ENCODE peak calls at places on chromosomes 6 and 20, in five cellular contexts. R, K, S, O and T are unnamed samples.

GRCh38 chr20:23203951-23204730 is 118.0 kb upstream of the CD93 start:
- DNase-seq in R (no peak), K (no peak), S (no peak), O (no peak), T (no peak)

GRCh38 chr6:161963181-161963580 is 689.3 kb upstream of the AGPAT4 start:
- DNase-seq in R (no peak), K (no peak), S (no peak), O (no peak), T (no peak)

GRCh38 chr20:51966296-51966971 is 164.1 kb upstream of the SALL4 start:
- DNase-seq in R (peak), K (peak), S (no peak), O (peak), T (peak)

GRCh38 chr20:504632-505075 is 38.9 kb downstream of the CSNK2A1 start:
- DNase-seq in R (no peak), K (peak), S (no peak), O (no peak), T (no peak)

GRCh38 chr6:111552241-111552744 is 53.4 kb downstream of the TRAF3IP2 start:
- DNase-seq in R (no peak), K (no peak), S (no peak), O (no peak), T (peak)

GRCh38 chr6:88220493-88220892 is 54.3 kb upstream of the CNR1 start:
- DNase-seq in R (no peak), K (peak), S (no peak), O (peak), T (no peak)

GRCh38 chr6:11218827-11219826 is 13.3 kb downstream of the NEDD9 start:
- DNase-seq in R (no peak), K (peak), S (no peak), O (no peak), T (no peak)

GRCh38 chr6:6614096-6614964 is 25.8 kb downstream of the LY86 start:
- DNase-seq in R (no peak), K (no peak), S (no peak), O (no peak), T (no peak)

GRCh38 chr20:38094373-38094775 is 60.8 kb downstream of the RPRD1B start:
- DNase-seq in R (no peak), K (peak), S (peak), O (no peak), T (no peak)

GRCh38 chr6:160365117-160365516 is 16.9 kb downstream of the SLC22A3 start:
- DNase-seq in R (no peak), K (no peak), S (no peak), O (no peak), T (no peak)

GRCh38 chr6:7145269-7146078 is 37.7 kb downstream of the RREB1 start:
- DNase-seq in R (no peak), K (no peak), S (no peak), O (no peak), T (no peak)

GRCh38 chr6:111210074-111210729 is 122.9 kb downstream of the SLC16A10 start:
- DNase-seq in R (peak), K (peak), S (peak), O (peak), T (peak)

GRCh38 chr20:37379967-37380828 is 34.3 kb downstream of the SRC start:
- DNase-seq in R (no peak), K (peak), S (no peak), O (no peak), T (peak)

GRCh38 chr6:18118330-18118729 is 4.1 kb downstream of the NHLRC1 start:
- DNase-seq in R (no peak), K (no peak), S (no peak), O (no peak), T (no peak)

GRCh38 chr20:41650221-41650948 is 32.2 kb upstream of the CHD6 start:
- DNase-seq in R (no peak), K (no peak), S (no peak), O (no peak), T (no peak)

GRCh38 chr6:109166643-109167042 is 71.3 kb downstream of the CEP57L1 start:
- DNase-seq in R (no peak), K (no peak), S (no peak), O (no peak), T (no peak)

GRCh38 chr6:97963148-97963680 is 680.2 kb upstream of the MMS22L start:
- DNase-seq in R (no peak), K (no peak), S (no peak), O (no peak), T (no peak)

GRCh38 chr6:14384175-14384949 is 266.8 kb downstream of the CD83 start:
- DNase-seq in R (no peak), K (no peak), S (no peak), O (no peak), T (no peak)

GRCh38 chr6:30067460-30068139 is 602 bp downstream of the PPP1R11 start:
- DNase-seq in R (no peak), K (no peak), S (no peak), O (peak), T (peak)

GRCh38 chr6:28982476-28983266 is 22.4 kb downstream of the ZNF311 start:
- DNase-seq in R (no peak), K (peak), S (peak), O (peak), T (peak)

GRCh38 chr6:143655541-143655940 is 22.2 kb upstream of the PHACTR2 start:
- DNase-seq in R (no peak), K (peak), S (no peak), O (no peak), T (no peak)

GRCh38 chr6:81759782-81760181 is 7.3 kb upstream of the TENT5A start:
- DNase-seq in R (no peak), K (no peak), S (no peak), O (no peak), T (no peak)

GRCh38 chr6:75368151-75368779 is 83.7 kb upstream of the TMEM30A start:
- DNase-seq in R (peak), K (peak), S (no peak), O (no peak), T (peak)

GRCh38 chr6:31401403-31401802 is 2.0 kb upstream of the MICA start:
- DNase-seq in R (peak), K (peak), S (no peak), O (no peak), T (no peak)

GRCh38 chr6:90787411-90787810 is 200.5 kb upstream of the MAP3K7 start:
- DNase-seq in R (no peak), K (no peak), S (no peak), O (no peak), T (no peak)

GRCh38 chr6:137866914-137867684 is at the start of gene TNFAIP3:
- DNase-seq in R (peak), K (peak), S (peak), O (peak), T (peak)

GRCh38 chr6:110408891-110409290 is 6.5 kb downstream of the DDO start:
- DNase-seq in R (no peak), K (no peak), S (no peak), O (no peak), T (peak)

GRCh38 chr6:78810146-78810545 is 57.2 kb upstream of the IRAK1BP1 start:
- DNase-seq in R (peak), K (peak), S (no peak), O (no peak), T (peak)

GRCh38 chr6:157912326-157912725 is 69.3 kb upstream of the SYNJ2 start:
- DNase-seq in R (no peak), K (no peak), S (no peak), O (no peak), T (no peak)

GRCh38 chr20:11777861-11778570 is 139.7 kb upstream of the BTBD3 start:
- DNase-seq in R (no peak), K (no peak), S (no peak), O (no peak), T (peak)

GRCh38 chr6:134593887-134594286 is 276.0 kb upstream of the SGK1 start:
- DNase-seq in R (no peak), K (no peak), S (no peak), O (no peak), T (no peak)

GRCh38 chr6:23280445-23280844 is 711.1 kb downstream of the HDGFL1 start:
- DNase-seq in R (no peak), K (no peak), S (no peak), O (no peak), T (no peak)

GRCh38 chr6:116271309-116271708 is 8.4 kb downstream of the TSPYL1 start:
- DNase-seq in R (no peak), K (no peak), S (no peak), O (no peak), T (no peak)

GRCh38 chr20:4064118-4064962 is 49.0 kb upstream of the RNF24 start:
- DNase-seq in R (peak), K (no peak), S (no peak), O (peak), T (peak)
- TF ChIP-seq ZBTB33 in R (no peak), K (no peak), S (no peak), O (no peak), T (no peak)

DNA sequence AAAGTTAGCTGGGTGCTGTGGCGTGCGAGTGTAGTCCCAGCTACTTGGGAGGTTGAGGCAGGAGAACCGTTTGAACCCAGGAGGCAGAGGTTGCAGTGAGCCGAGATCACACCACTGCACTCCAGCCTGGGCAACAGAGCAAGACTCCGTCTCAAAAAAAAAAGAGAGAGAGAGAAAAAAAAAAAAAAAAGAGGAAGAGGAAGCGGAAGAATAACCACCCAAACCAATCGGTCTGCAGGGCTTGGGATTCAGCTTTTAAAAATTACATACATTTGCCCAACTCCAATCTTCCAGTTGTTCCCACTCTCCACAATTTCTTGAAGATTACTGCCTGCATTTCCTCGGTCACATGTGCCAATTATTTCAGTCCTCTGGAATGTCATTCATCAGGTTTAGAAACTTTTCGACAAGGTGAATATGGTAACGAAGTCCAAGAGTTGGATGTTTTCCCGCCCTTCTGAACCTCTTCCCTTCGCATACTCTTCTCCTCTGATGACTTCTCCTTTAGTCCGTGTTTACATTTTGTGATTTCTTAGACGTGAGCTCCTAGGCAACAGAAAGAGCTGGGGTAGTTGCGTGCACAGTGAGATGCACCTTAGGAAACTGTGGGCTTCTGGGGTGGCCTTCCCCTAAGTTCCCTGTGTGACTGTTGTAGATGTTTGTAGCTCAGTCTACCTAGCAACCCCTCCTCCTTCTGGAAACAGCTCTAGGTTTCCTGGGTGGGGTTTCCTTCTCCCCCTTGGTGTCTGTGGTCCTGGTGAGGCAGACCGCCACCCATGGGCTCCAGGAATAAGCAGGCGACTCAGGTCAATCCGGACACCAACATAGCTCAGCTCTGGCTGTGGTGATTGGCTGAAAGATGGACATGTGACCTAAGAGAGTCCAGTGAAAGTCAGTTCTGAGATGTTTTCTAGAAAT is 63.0 kb upstream of the NCOA3 start:
- DNase-seq in R (peak), K (no peak), S (peak), O (peak), T (no peak)
- TF ChIP-seq ZBTB33 in R (no peak), K (no peak), S (no peak), O (no peak), T (no peak)

GRCh38 chr6:72769459-72770125 is 147.7 kb downstream of the KCNQ5 start:
- DNase-seq in R (no peak), K (no peak), S (no peak), O (no peak), T (no peak)
- TF ChIP-seq ZBTB33 in R (no peak), K (no peak), S (no peak), O (no peak), T (no peak)

DNA sequence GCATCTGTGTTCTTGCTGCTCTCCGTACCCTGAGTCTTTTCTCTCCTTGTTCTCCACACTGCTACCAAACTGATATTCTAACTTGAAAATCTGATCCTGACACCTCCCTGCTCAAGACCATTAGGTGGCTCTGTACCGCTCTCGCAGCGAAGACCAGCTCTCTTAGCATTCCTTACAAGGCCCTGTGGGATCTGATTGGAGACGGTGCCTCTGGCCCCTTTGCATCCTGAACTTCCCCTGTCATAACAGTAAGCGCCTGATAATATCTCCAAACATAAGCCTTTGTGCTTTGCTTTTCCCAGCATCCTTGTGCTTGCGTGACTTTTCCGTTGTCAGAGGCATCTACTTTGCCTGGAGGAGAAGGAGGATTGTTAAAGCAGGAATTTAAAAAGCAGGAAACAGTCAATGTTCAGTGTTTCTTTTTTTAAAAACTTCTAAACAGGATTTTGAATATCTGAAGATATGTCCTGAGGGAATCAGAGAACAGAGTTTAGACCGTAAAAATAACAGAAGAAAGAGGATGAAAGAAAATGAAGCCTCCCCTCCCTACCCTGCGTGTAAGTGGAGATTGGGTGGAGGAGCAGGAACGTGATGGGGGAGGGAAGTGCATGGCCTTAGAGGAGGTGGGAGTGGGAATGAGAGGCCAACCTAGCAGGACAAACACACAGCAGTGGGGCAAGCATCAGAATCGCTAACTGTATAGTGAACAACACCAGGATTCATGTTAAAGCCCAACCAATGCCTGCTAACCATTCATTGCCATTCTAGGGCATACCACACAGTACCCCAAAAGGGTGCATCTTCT is 89.2 kb upstream of the STMND1 start:
- DNase-seq in R (no peak), K (no peak), S (no peak), O (no peak), T (peak)
- TF ChIP-seq ZBTB33 in R (no peak), K (no peak), S (no peak), O (no peak), T (no peak)

GRCh38 chr20:36372671-36373070 is 66.5 kb downstream of the DLGAP4 start:
- DNase-seq in R (no peak), K (no peak), S (no peak), O (no peak), T (no peak)

GRCh38 chr20:36371391-36371790 is 65.3 kb downstream of the DLGAP4 start:
- DNase-seq in R (no peak), K (no peak), S (no peak), O (no peak), T (no peak)

GRCh38 chr20:36370991-36371390 is 64.9 kb downstream of the DLGAP4 start:
- DNase-seq in R (no peak), K (no peak), S (no peak), O (no peak), T (no peak)

GRCh38 chr20:36374995-36375394 is 68.9 kb downstream of the DLGAP4 start:
- DNase-seq in R (no peak), K (no peak), S (no peak), O (no peak), T (no peak)

GRCh38 chr20:36373089-36373488 is 67.0 kb downstream of the DLGAP4 start:
- DNase-seq in R (no peak), K (no peak), S (no peak), O (no peak), T (no peak)
- TF ChIP-seq ZBTB33 in R (no peak), K (no peak), S (no peak), O (no peak), T (no peak)

DNA sequence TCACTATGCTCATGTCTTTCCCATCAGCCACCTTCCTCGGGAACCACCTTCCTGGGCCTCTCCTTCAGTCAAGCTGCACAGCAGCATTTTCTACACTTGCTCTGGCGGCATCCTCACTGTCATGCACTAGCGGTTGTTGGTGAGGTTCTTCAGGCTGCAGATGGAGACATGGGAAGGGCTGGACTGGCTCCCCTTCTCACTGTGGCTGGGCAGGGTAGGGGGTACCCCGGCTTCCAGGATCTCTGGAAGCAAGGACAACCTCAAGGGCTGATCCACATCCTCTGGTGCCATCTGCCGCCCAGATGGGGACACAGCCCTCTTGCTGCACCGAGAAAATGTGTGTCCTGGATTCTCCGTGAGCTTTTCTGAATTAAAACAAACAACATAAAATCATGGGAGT is 180.1 kb upstream of the RNF24 start:
- DNase-seq in R (no peak), K (peak), S (no peak), O (peak), T (peak)
- TF ChIP-seq ZBTB33 in R (no peak), K (peak), S (no peak), O (peak), T (no peak)

GRCh38 chr20:35704514-35705261 is 5.5 kb downstream of the ROMO1 start:
- DNase-seq in R (no peak), K (no peak), S (no peak), O (no peak), T (no peak)

GRCh38 chr20:35702824-35703695 is 3.9 kb downstream of the ROMO1 start:
- DNase-seq in R (no peak), K (no peak), S (no peak), O (no peak), T (no peak)

GRCh38 chr20:35699914-35700624 is 864 bp downstream of the ROMO1 start:
- DNase-seq in R (no peak), K (no peak), S (no peak), O (no peak), T (no peak)

GRCh38 chr20:35700625-35701148 is 1.5 kb downstream of the ROMO1 start:
- DNase-seq in R (no peak), K (no peak), S (no peak), O (no peak), T (no peak)

GRCh38 chr20:35702051-35702823 is 3.0 kb downstream of the ROMO1 start:
- DNase-seq in R (no peak), K (no peak), S (no peak), O (no peak), T (no peak)
- TF ChIP-seq ZBTB33 in R (no peak), K (peak), S (no peak), O (peak), T (no peak)

GRCh38 chr6:154549179-154549578 is 38.7 kb upstream of the CNKSR3 start:
- DNase-seq in R (no peak), K (no peak), S (no peak), O (no peak), T (no peak)

GRCh38 chr6:154542747-154543146 is 32.3 kb upstream of the CNKSR3 start:
- DNase-seq in R (no peak), K (no peak), S (no peak), O (no peak), T (no peak)

GRCh38 chr6:154543638-154544037 is 33.2 kb upstream of the CNKSR3 start:
- DNase-seq in R (no peak), K (no peak), S (no peak), O (no peak), T (no peak)

GRCh38 chr6:154550778-154551177 is 40.3 kb upstream of the CNKSR3 start:
- DNase-seq in R (no peak), K (no peak), S (no peak), O (no peak), T (no peak)

GRCh38 chr6:154548130-154548830 is 37.8 kb upstream of the CNKSR3 start:
- DNase-seq in R (no peak), K (no peak), S (no peak), O (no peak), T (peak)
- TF ChIP-seq ZBTB33 in R (no peak), K (no peak), S (no peak), O (no peak), T (no peak)